ENCODE peak calls at places on chromosome 5, in four cellular contexts. One of them, this sample, is unnamed.
A peak's percentile ranks its signal among the peaks of the same experiment; 100 is the strongest.

GRCh38 chr5:1152771-1153282 is 41.0 kb upstream of the SLC12A7 start:
- DNase-seq in suprapubic skin: no peak
- DNase-seq in sigmoid colon: no peak
- DNase-seq in stomach: no peak
- DNase-seq in this sample: no peak

GRCh38 chr5:53481887-53482716 is 1.7 kb downstream of the FST start:
- DNase-seq in suprapubic skin: peak; percentile 94
- DNase-seq in sigmoid colon: peak; percentile 89
- DNase-seq in stomach: peak; percentile 78
- DNase-seq in this sample: peak; percentile 75

GRCh38 chr5:56352808-56353590 is 119.9 kb upstream of the ANKRD55 start:
- DNase-seq in suprapubic skin: no peak
- DNase-seq in sigmoid colon: no peak
- DNase-seq in stomach: no peak
- DNase-seq in this sample: no peak

GRCh38 chr5:101534486-101535110 is 631.5 kb upstream of the ST8SIA4 start:
- DNase-seq in suprapubic skin: no peak
- DNase-seq in sigmoid colon: no peak
- DNase-seq in stomach: no peak
- DNase-seq in this sample: no peak

GRCh38 chr5:138032028-138032571 is 779 bp downstream of the FAM13B start:
- DNase-seq in suprapubic skin: no peak
- DNase-seq in sigmoid colon: peak; percentile 79
- DNase-seq in stomach: peak; percentile 64
- DNase-seq in this sample: peak; percentile 80

GRCh38 chr5:173954671-173955605 is 34.0 kb upstream of the C5orf47 start:
- DNase-seq in suprapubic skin: no peak
- DNase-seq in sigmoid colon: peak; percentile 74
- DNase-seq in stomach: no peak
- DNase-seq in this sample: no peak

GRCh38 chr5:43010956-43011355 is 29.2 kb downstream of the ANXA2R start:
- DNase-seq in suprapubic skin: no peak
- DNase-seq in sigmoid colon: no peak
- DNase-seq in stomach: no peak
- DNase-seq in this sample: no peak

GRCh38 chr5:53161876-53162275 is 52.3 kb upstream of the MOCS2 start:
- DNase-seq in suprapubic skin: no peak
- DNase-seq in sigmoid colon: no peak
- DNase-seq in stomach: no peak
- DNase-seq in this sample: no peak

GRCh38 chr5:96434201-96434645 is 1.2 kb upstream of the PCSK1 start:
- DNase-seq in suprapubic skin: no peak
- DNase-seq in sigmoid colon: no peak
- DNase-seq in stomach: peak; percentile 63
- DNase-seq in this sample: peak; percentile 47

GRCh38 chr5:79832911-79833310 is 143.3 kb downstream of the CMYA5 start:
- DNase-seq in suprapubic skin: no peak
- DNase-seq in sigmoid colon: no peak
- DNase-seq in stomach: no peak
- DNase-seq in this sample: no peak

DNA sequence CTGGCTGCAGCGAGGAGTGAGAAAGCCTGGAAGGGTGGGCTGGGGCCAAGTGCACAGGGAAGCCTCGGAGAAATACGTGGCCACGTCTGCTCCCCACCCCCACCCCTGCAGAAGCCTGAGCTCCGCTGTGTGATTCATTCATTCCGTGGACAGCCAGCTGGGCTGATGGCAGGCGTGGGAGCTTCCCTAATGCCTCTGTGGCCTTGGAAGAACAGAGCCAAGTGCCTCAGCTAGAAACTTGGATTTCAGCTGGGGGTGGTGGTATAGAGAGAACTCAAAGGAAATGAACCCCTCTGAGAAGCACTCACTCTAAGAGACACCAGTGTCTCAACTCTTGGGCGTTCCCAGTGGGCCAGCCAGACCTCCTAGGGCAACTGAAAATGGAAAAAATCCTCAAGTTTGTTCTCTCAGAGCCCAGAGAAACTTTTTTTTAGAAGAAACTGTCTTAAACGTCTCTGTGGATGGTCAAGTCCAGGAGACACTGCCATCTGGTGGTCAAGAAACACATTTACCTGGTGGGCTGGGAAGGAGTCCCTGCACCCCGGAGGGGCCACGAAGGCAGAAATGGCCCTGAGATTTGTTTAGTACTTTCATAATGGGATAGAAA is 18.0 kb downstream of the ATOX1 start:
- DNase-seq in suprapubic skin: peak; percentile 81
- DNase-seq in sigmoid colon: peak; percentile 82
- DNase-seq in stomach: peak; percentile 29
- DNase-seq in this sample: peak; percentile 31
- TF ChIP-seq POLR2AphosphoS5 in suprapubic skin: no peak
- TF ChIP-seq POLR2AphosphoS5 in sigmoid colon: peak; percentile 5
- TF ChIP-seq POLR2AphosphoS5 in stomach: no peak
- TF ChIP-seq POLR2AphosphoS5 in this sample: no peak

GRCh38 chr5:142097681-142098080 is 10.9 kb upstream of the NDFIP1 start:
- DNase-seq in suprapubic skin: no peak
- DNase-seq in sigmoid colon: no peak
- DNase-seq in stomach: no peak
- DNase-seq in this sample: no peak
- H3K27ac ChIP-seq in suprapubic skin: peak overlapping the region; percentile 2
- H3K27ac ChIP-seq in sigmoid colon: no peak overlapping the region
- H3K27ac ChIP-seq in stomach: no peak overlapping the region
- H3K27ac ChIP-seq in this sample: no peak overlapping the region

GRCh38 chr5:149962040-149962439 is 1.5 kb downstream of the SLC26A2 start:
- DNase-seq in suprapubic skin: no peak
- DNase-seq in sigmoid colon: no peak
- DNase-seq in stomach: no peak
- DNase-seq in this sample: no peak

GRCh38 chr5:149963722-149964121 is 3.2 kb downstream of the SLC26A2 start:
- DNase-seq in suprapubic skin: no peak
- DNase-seq in sigmoid colon: no peak
- DNase-seq in stomach: no peak
- DNase-seq in this sample: no peak

GRCh38 chr5:149962601-149963300 is 2.2 kb downstream of the SLC26A2 start:
- DNase-seq in suprapubic skin: no peak
- DNase-seq in sigmoid colon: no peak
- DNase-seq in stomach: no peak
- DNase-seq in this sample: no peak

GRCh38 chr5:149969181-149969950 is 8.8 kb downstream of the SLC26A2 start:
- DNase-seq in suprapubic skin: no peak
- DNase-seq in sigmoid colon: no peak
- DNase-seq in stomach: no peak
- DNase-seq in this sample: no peak

GRCh38 chr5:149966901-149967419 is 6.4 kb downstream of the SLC26A2 start:
- DNase-seq in suprapubic skin: no peak
- DNase-seq in sigmoid colon: no peak
- DNase-seq in stomach: no peak
- DNase-seq in this sample: no peak
- TF ChIP-seq EP300 in suprapubic skin: no peak
- TF ChIP-seq EP300 in sigmoid colon: no peak
- TF ChIP-seq EP300 in stomach: no peak
- TF ChIP-seq EP300 in this sample: no peak

DNA sequence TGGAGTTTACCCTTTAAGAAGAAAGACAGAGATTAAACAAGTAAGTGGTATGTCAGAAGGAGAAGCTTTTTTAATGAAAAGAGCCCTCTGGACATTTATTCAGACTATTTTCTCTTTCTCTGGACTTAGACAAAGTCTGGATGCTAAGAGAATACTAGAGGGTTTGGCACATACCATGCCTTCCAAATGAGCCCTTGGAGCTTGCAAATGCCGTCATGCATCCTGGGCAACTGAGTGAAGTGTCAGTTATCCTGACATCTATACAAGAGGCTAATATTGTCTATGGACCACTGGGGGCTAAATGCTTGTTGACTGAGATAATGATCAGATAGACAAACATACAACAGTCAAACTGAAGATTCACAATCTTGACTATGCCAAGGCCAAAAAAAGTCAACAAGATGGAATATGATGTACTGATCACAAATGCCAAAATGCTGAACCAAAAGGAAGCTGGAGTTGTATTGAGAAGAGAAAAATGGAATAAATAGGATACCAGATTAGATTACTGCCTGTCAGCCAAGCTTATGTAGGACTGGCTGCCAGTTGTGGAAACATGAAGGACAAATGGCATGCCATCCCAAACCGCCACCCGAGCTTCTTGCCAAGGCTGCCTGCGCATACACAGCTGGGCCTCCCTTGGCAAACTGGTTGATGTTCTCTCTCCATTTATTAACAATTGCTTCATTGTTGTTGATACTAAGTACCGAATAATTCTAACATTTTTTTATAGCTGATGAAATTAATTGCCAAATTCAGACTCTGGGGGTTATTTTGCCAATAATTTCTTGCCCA is 240.1 kb upstream of the GRAMD2B start:
- DNase-seq in suprapubic skin: no peak
- DNase-seq in sigmoid colon: no peak
- DNase-seq in stomach: no peak
- DNase-seq in this sample: peak; percentile 2
- TF ChIP-seq POLR2AphosphoS5 in suprapubic skin: no peak
- TF ChIP-seq POLR2AphosphoS5 in sigmoid colon: no peak
- TF ChIP-seq POLR2AphosphoS5 in stomach: no peak
- TF ChIP-seq POLR2AphosphoS5 in this sample: no peak

GRCh38 chr5:150154618-150155134 is 969 bp downstream of the PDGFRB start:
- DNase-seq in suprapubic skin: no peak
- DNase-seq in sigmoid colon: no peak
- DNase-seq in stomach: no peak
- DNase-seq in this sample: no peak

GRCh38 chr5:150156540-150156939 is 895 bp upstream of the PDGFRB start:
- DNase-seq in suprapubic skin: no peak
- DNase-seq in sigmoid colon: no peak
- DNase-seq in stomach: no peak
- DNase-seq in this sample: no peak

GRCh38 chr5:150155258-150156032 is at the start of gene PDGFRB:
- DNase-seq in suprapubic skin: peak; percentile 95
- DNase-seq in sigmoid colon: peak; percentile 98
- DNase-seq in stomach: peak; percentile 55
- DNase-seq in this sample: peak; percentile 58

GRCh38 chr5:150153957-150154617 is 1.6 kb downstream of the PDGFRB start:
- DNase-seq in suprapubic skin: no peak
- DNase-seq in sigmoid colon: no peak
- DNase-seq in stomach: no peak
- DNase-seq in this sample: no peak

GRCh38 chr5:150156033-150156381 is 362 bp upstream of the PDGFRB start:
- DNase-seq in suprapubic skin: no peak
- DNase-seq in sigmoid colon: no peak
- DNase-seq in stomach: no peak
- DNase-seq in this sample: no peak
- H3K27ac ChIP-seq in suprapubic skin: peak overlapping the region; percentile 86
- H3K27ac ChIP-seq in sigmoid colon: peak overlapping the region; percentile 85
- H3K27ac ChIP-seq in stomach: peak overlapping the region; percentile 64
- H3K27ac ChIP-seq in this sample: peak overlapping the region; percentile 43

GRCh38 chr5:98992552-98992951 is 63.7 kb upstream of the CHD1 start:
- DNase-seq in suprapubic skin: no peak
- DNase-seq in sigmoid colon: no peak
- DNase-seq in stomach: no peak
- DNase-seq in this sample: no peak

GRCh38 chr5:98989723-98990122 is 60.9 kb upstream of the CHD1 start:
- DNase-seq in suprapubic skin: no peak
- DNase-seq in sigmoid colon: no peak
- DNase-seq in stomach: no peak
- DNase-seq in this sample: no peak

GRCh38 chr5:98982880-98983279 is 54.1 kb upstream of the CHD1 start:
- DNase-seq in suprapubic skin: no peak
- DNase-seq in sigmoid colon: no peak
- DNase-seq in stomach: no peak
- DNase-seq in this sample: no peak

GRCh38 chr5:98986556-98986955 is 57.7 kb upstream of the CHD1 start:
- DNase-seq in suprapubic skin: no peak
- DNase-seq in sigmoid colon: no peak
- DNase-seq in stomach: no peak
- DNase-seq in this sample: no peak
- TF ChIP-seq EP300 in suprapubic skin: no peak
- TF ChIP-seq EP300 in sigmoid colon: no peak
- TF ChIP-seq EP300 in stomach: no peak
- TF ChIP-seq EP300 in this sample: no peak